ENCODE peak calls at places on chromosomes 1 and 21, in four cellular contexts. Y is RWPE1, A is A549, M is B cell. Z is an unnamed sample.

GRCh38 chr1:40305451-40305850 is 11.6 kb downstream of the COL9A2 start:
- DNase-seq in Y (peak; percentile 21), A (no peak), M (no peak), Z (no peak)

GRCh38 chr1:209796733-209797025 is 9.3 kb downstream of the IRF6 start:
- DNase-seq in Y (no peak), A (no peak), M (no peak), Z (no peak)

GRCh38 chr1:216917039-216917438 is 193.8 kb upstream of the ESRRG start:
- DNase-seq in Y (no peak), A (no peak), M (no peak), Z (no peak)

GRCh38 chr1:37073752-37074151 is 39.4 kb upstream of the GRIK3 start:
- DNase-seq in Y (no peak), A (no peak), M (no peak), Z (no peak)

GRCh38 chr1:237748192-237748591 is 142.5 kb downstream of the ZP4 start:
- DNase-seq in Y (no peak), A (no peak), M (no peak), Z (no peak)

GRCh38 chr1:47468759-47469404 is 31.0 kb downstream of the FOXD2 start:
- DNase-seq in Y (no peak), A (no peak), M (no peak), Z (no peak)

GRCh38 chr1:204611036-204611435 is 74.5 kb downstream of the LRRN2 start:
- DNase-seq in Y (no peak), A (no peak), M (no peak), Z (no peak)

GRCh38 chr1:29800120-29800519 is 563.8 kb downstream of the PTPRU start:
- DNase-seq in Y (no peak), A (no peak), M (no peak), Z (no peak)

GRCh38 chr1:246801241-246802020 is 77.2 kb downstream of the SCCPDH start:
- DNase-seq in Y (no peak), A (no peak), M (no peak), Z (no peak)

GRCh38 chr1:85330206-85330605 is 53.8 kb upstream of the BCL10 start:
- DNase-seq in Y (peak; percentile 68), A (peak; percentile 79), M (no peak), Z (peak; percentile 71)

GRCh38 chr21:16533692-16534407 is 804.1 kb downstream of the USP25 start:
- DNase-seq in Y (no peak), A (no peak), M (no peak), Z (no peak)

GRCh38 chr1:231139125-231139649 is 22.7 kb upstream of the TRIM67 start:
- DNase-seq in Y (no peak), A (peak; percentile 35), M (no peak), Z (no peak)

GRCh38 chr1:1211541-1212511 is 2.1 kb downstream of the TNFRSF4 start:
- DNase-seq in Y (no peak), A (no peak), M (peak; percentile 56), Z (no peak)

GRCh38 chr1:248404024-248404423 is 1.2 kb downstream of the OR2T1 start:
- DNase-seq in Y (peak; percentile 4), A (peak; percentile 30), M (no peak), Z (no peak)

GRCh38 chr1:222370911-222371717 is 176.8 kb downstream of the HHIPL2 start:
- DNase-seq in Y (peak; percentile 38), A (peak; percentile 4), M (no peak), Z (peak; percentile 75)

GRCh38 chr1:27596261-27596660 is 7.7 kb downstream of the AHDC1 start:
- DNase-seq in Y (no peak), A (no peak), M (no peak), Z (no peak)

GRCh38 chr1:52769346-52770033 is 43.2 kb downstream of the ZYG11B start:
- DNase-seq in Y (no peak), A (no peak), M (no peak), Z (no peak)

GRCh38 chr1:13737388-13737787 is 37.4 kb downstream of the PRDM2 start:
- DNase-seq in Y (no peak), A (no peak), M (no peak), Z (no peak)

GRCh38 chr1:232613752-232614381 is 16.1 kb downstream of the SIPA1L2 start:
- DNase-seq in Y (no peak), A (no peak), M (no peak), Z (no peak)

GRCh38 chr1:47188901-47189785 is 693 bp downstream of the PDZK1IP1 start:
- DNase-seq in Y (no peak), A (no peak), M (no peak), Z (no peak)

DNA sequence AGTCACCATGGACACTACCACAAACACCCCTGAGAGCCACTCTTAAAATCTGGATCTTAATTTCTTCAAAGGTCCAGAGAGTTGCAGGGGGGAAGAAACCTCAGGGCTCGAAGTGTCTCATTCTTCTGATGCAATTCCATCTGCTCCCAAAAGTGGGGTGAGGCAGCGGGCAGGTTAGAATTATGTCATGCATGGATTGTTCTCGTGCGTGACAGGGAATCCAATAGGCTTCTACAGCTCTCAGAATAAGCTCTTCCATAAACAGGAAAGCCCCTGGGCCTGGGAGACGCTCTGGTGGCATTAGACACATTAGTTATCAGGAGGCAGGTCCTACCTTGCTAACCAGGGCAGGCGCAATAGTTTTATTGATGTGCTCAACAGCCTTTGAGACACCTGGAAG is 8.4 kb downstream of the ENO1 start:
- DNase-seq in Y (no peak), A (no peak), M (no peak), Z (no peak)
- TF ChIP-seq CTCF in Y (no peak), A (no peak), M (no peak), Z (no peak)

GRCh38 chr1:32892368-32893197 is 6.3 kb downstream of the HPCA start:
- DNase-seq in Y (peak; percentile 35), A (peak; percentile 44), M (peak; percentile 84), Z (no peak)
- TF ChIP-seq CTCF in Y (peak; percentile 74), A (peak; percentile 75), M (peak; percentile 78), Z (peak; percentile 28)

GRCh38 chr1:179926494-179927205 is 28.0 kb upstream of the CEP350 start:
- DNase-seq in Y (peak; percentile 62), A (peak; percentile 6), M (no peak), Z (peak; percentile 47)

GRCh38 chr1:179925906-179926305 is 28.7 kb upstream of the CEP350 start:
- DNase-seq in Y (no peak), A (no peak), M (no peak), Z (no peak)

GRCh38 chr1:179930867-179931266 is 23.7 kb upstream of the CEP350 start:
- DNase-seq in Y (no peak), A (peak; percentile 18), M (no peak), Z (no peak)

GRCh38 chr1:179933219-179933618 is 21.4 kb upstream of the CEP350 start:
- DNase-seq in Y (no peak), A (no peak), M (no peak), Z (no peak)

GRCh38 chr1:179929955-179930798 is 24.4 kb upstream of the CEP350 start:
- DNase-seq in Y (no peak), A (no peak), M (no peak), Z (no peak)
- TF ChIP-seq CTCF in Y (no peak), A (no peak), M (no peak), Z (no peak)

GRCh38 chr1:226952121-226952441 is 12.0 kb downstream of the COQ8A start:
- DNase-seq in Y (no peak), A (no peak), M (no peak), Z (no peak)
- TF ChIP-seq CTCF in Y (no peak), A (no peak), M (no peak), Z (no peak)

Z was measured in AG09319.